ENCODE peak calls at places on chromosomes 5 and 9, in nine cellular contexts. X is Right ventricle myocardium superior; Y is NCI-H2029 treated with DMSO at 0.1 percent for 48 hours; G is CD4-positive, alpha-beta T cell; R is kidney; P is fibroblast of lung; N is neuronal stem cell; V is activated naive CD4-positive, alpha-beta T cell treated with Interleukin-2 at 50 U/mL for 16 hours; O is T-helper 2 cell. S is an unnamed sample.

GRCh38 chr5:14908195-14908594 is 36.6 kb upstream of the ANKH start:
- DNase-seq in N (no peak), O (no peak), Y (no peak), P (peak), X (no peak), G (no peak), V (no peak), R (no peak), S (no peak)

GRCh38 chr5:55222819-55223124 is 4.3 kb downstream of the MCIDAS start:
- DNase-seq in Y (no peak), V (no peak), X (no peak), N (no peak), R (no peak), G (no peak), O (no peak), P (no peak), S (no peak)

GRCh38 chr9:129290606-129291005 is 112.5 kb upstream of the IER5L start:
- DNase-seq in V (no peak), O (no peak), P (no peak), Y (no peak), X (no peak), N (no peak), G (no peak), R (peak), S (no peak)

GRCh38 chr5:179668404-179668803 is 12.4 kb downstream of the CBY3 start:
- DNase-seq in O (peak), X (peak), P (peak), Y (no peak), G (peak), N (peak), R (no peak), V (peak), S (no peak)

GRCh38 chr5:175658299-175659145 is 651 bp downstream of the HRH2 start:
- DNase-seq in Y (no peak), P (no peak), V (peak), O (no peak), R (no peak), G (peak), N (peak), X (peak), S (no peak)

GRCh38 chr5:135309391-135310327 is 89.4 kb downstream of the MACROH2A1 start:
- DNase-seq in N (no peak), R (no peak), O (no peak), P (peak), Y (no peak), V (no peak), X (no peak), G (no peak), S (no peak)

GRCh38 chr5:18220631-18221030 is 586.4 kb downstream of the TAF11L14 start:
- DNase-seq in N (no peak), G (no peak), O (no peak), Y (no peak), V (no peak), R (no peak), P (no peak), X (no peak), S (no peak)

GRCh38 chr9:38229123-38229829 is 160.2 kb upstream of the SHB start:
- DNase-seq in V (no peak), O (no peak), R (no peak), P (no peak), G (no peak), Y (no peak), X (no peak), N (no peak), S (no peak)

GRCh38 chr5:669111-669841 is 23.9 kb downstream of the TPPP start:
- DNase-seq in N (peak), V (peak), O (no peak), R (peak), P (no peak), Y (no peak), X (peak), G (no peak), S (no peak)

GRCh38 chr9:26975728-26976707 is 19.8 kb downstream of the IFT74 start:
- DNase-seq in O (no peak), N (peak), V (no peak), X (no peak), G (no peak), P (peak), R (no peak), Y (no peak), S (peak)

GRCh38 chr9:3875371-3876132 is 349.8 kb upstream of the RFX3 start:
- DNase-seq in X (no peak), O (no peak), R (no peak), Y (no peak), P (peak), V (no peak), G (no peak), N (no peak), S (peak)

GRCh38 chr5:8773091-8773615 is 772.7 kb downstream of the SEMA5A start:
- DNase-seq in P (no peak), N (no peak), X (no peak), O (no peak), Y (no peak), V (no peak), R (no peak), G (no peak), S (no peak)

GRCh38 chr9:93211654-93212001 is 27.7 kb downstream of the WNK2 start:
- DNase-seq in O (no peak), V (no peak), R (no peak), G (no peak), N (no peak), Y (no peak), X (no peak), P (no peak), S (no peak)

GRCh38 chr9:100425758-100426157 is 1.2 kb upstream of the MSANTD3 start:
- DNase-seq in V (no peak), N (no peak), R (no peak), P (no peak), O (no peak), X (no peak), G (no peak), Y (no peak), S (no peak)

GRCh38 chr9:70091553-70091952 is 47.9 kb downstream of the MAMDC2 start:
- DNase-seq in Y (peak), X (no peak), P (no peak), V (no peak), O (no peak), G (no peak), N (no peak), R (no peak), S (no peak)

GRCh38 chr5:125073090-125073489 is 326.7 kb upstream of the ZNF608 start:
- DNase-seq in Y (no peak), V (no peak), P (no peak), G (no peak), O (no peak), R (no peak), N (no peak), X (no peak), S (no peak)

GRCh38 chr9:135906291-135907005 is 898 bp downstream of the CAMSAP1 start:
- DNase-seq in V (peak), N (peak), X (no peak), O (no peak), P (peak), Y (no peak), G (no peak), R (no peak), S (no peak)

GRCh38 chr5:102678267-102679058 is 76.6 kb upstream of the PAM start:
- DNase-seq in P (peak), Y (no peak), X (no peak), V (no peak), O (no peak), G (no peak), R (no peak), N (no peak), S (no peak)

GRCh38 chr5:84430863-84431663 is 46.4 kb upstream of the EDIL3 start:
- DNase-seq in O (no peak), V (no peak), N (no peak), Y (no peak), G (no peak), P (no peak), R (peak), X (no peak), S (peak)

GRCh38 chr5:80109549-80110478 is 74.7 kb downstream of the THBS4 start:
- DNase-seq in X (peak), G (no peak), O (no peak), P (no peak), N (no peak), V (no peak), Y (no peak), R (no peak), S (no peak)

GRCh38 chr9:124869466-124869985 is 7.6 kb downstream of the ARPC5L start:
- DNase-seq in G (peak), O (no peak), V (peak), Y (no peak), R (peak), N (no peak), X (no peak), P (no peak), S (no peak)

GRCh38 chr5:2223303-2223702 is 340.6 kb upstream of the IRX4 start:
- DNase-seq in G (no peak), V (no peak), N (no peak), X (no peak), P (peak), O (no peak), Y (no peak), R (peak), S (no peak)

GRCh38 chr9:83569326-83569725 is 31.1 kb upstream of the FRMD3 start:
- DNase-seq in X (no peak), N (no peak), V (no peak), O (no peak), G (no peak), R (peak), Y (no peak), P (no peak), S (no peak)

GRCh38 chr5:150778103-150778516 is 447 bp upstream of the SMIM3 start:
- DNase-seq in P (no peak), G (no peak), O (no peak), R (no peak), V (no peak), Y (no peak), X (no peak), N (no peak), S (no peak)